ENCODE peak calls at places on chromosomes 16 and 17, in ten cellular contexts. S is esophagus squamous epithelium; F is CD4-positive, alpha-beta memory T cell; A is adrenal gland; N is GM23248; V is CD8-positive, alpha-beta memory T cell; R is PC-9; K is breast epithelium; P is body of pancreas; Q is Peyer's patch. E is an unnamed sample. For H3K9me3, the result is how much of the 10 kb centered on the place peaks cover.

GRCh38 chr17:17063546-17064122 is 21.4 kb downstream of the MPRIP start:
- DNase-seq in S (no peak), F (peak), A (peak), N (no peak), V (peak), R (peak), K (peak), P (peak), Q (peak), E (no peak)

GRCh38 chr17:40311575-40311974 is 2.6 kb downstream of the RARA start:
- DNase-seq in S (no peak), F (no peak), A (peak), N (peak), V (no peak), R (peak), K (peak), P (no peak), Q (peak), E (no peak)

GRCh38 chr16:24626251-24626650 is 86.9 kb downstream of the RBBP6 start:
- DNase-seq in S (no peak), F (no peak), A (no peak), N (peak), V (no peak), R (no peak), K (no peak), P (no peak), Q (no peak), E (no peak)

GRCh38 chr16:17359778-17360177 is 111.0 kb downstream of the XYLT1 start:
- DNase-seq in S (no peak), F (peak), A (no peak), N (peak), V (peak), R (no peak), K (no peak), P (no peak), Q (peak), E (no peak)

GRCh38 chr17:77609553-77610517 is 348.7 kb upstream of the TNRC6C start:
- DNase-seq in S (no peak), F (peak), A (peak), N (peak), V (peak), R (no peak), K (no peak), P (no peak), Q (peak), E (no peak)

GRCh38 chr16:29824589-29825144 is 4.4 kb downstream of the MVP start:
- DNase-seq in S (no peak), F (no peak), A (peak), N (peak), V (no peak), R (no peak), K (no peak), P (peak), Q (no peak), E (no peak)

GRCh38 chr16:4345439-4346204 is 5.5 kb downstream of the PAM16 start:
- DNase-seq in S (no peak), F (no peak), A (peak), N (no peak), V (no peak), R (no peak), K (no peak), P (peak), Q (no peak), E (no peak)

GRCh38 chr17:4796550-4796915 is 569 bp downstream of the PSMB6 start:
- DNase-seq in S (no peak), F (no peak), A (no peak), N (peak), V (no peak), R (peak), K (no peak), P (no peak), Q (no peak), E (no peak)

GRCh38 chr17:1957037-1957436 is 68.1 kb downstream of the RTN4RL1 start:
- DNase-seq in S (no peak), F (no peak), A (no peak), N (peak), V (no peak), R (no peak), K (no peak), P (peak), Q (no peak), E (no peak)

GRCh38 chr16:27226476-27226875 is 23.1 kb downstream of the KDM8 start:
- DNase-seq in S (no peak), F (no peak), A (no peak), N (no peak), V (no peak), R (no peak), K (peak), P (peak), Q (no peak), E (no peak)

GRCh38 chr17:62778990-62779681 is 29.0 kb downstream of the MARCHF10 start:
- DNase-seq in S (no peak), F (no peak), A (no peak), N (peak), V (no peak), R (peak), K (peak), P (peak), Q (peak), E (no peak)

GRCh38 chr17:58677204-58677880 is 14.5 kb downstream of the TEX14 start:
- DNase-seq in S (no peak), F (no peak), A (no peak), N (peak), V (no peak), R (no peak), K (no peak), P (no peak), Q (no peak), E (no peak)

GRCh38 chr17:74274060-74274702 is at the start of gene DNAI2:
- DNase-seq in S (no peak), F (peak), A (no peak), N (no peak), V (peak), R (no peak), K (no peak), P (peak), Q (peak), E (no peak)

GRCh38 chr17:38958756-38959155 is 8.4 kb downstream of the FBXO47 start:
- DNase-seq in S (no peak), F (no peak), A (no peak), N (peak), V (no peak), R (peak), K (no peak), P (no peak), Q (no peak), E (no peak)

GRCh38 chr17:47077576-47077975 is 98.5 kb upstream of the RPRML start:
- DNase-seq in S (no peak), F (no peak), A (no peak), N (peak), V (no peak), R (peak), K (no peak), P (no peak), Q (no peak), E (no peak)

GRCh38 chr17:39972271-39972670 is 8.3 kb upstream of the PSMD3 start:
- DNase-seq in S (no peak), F (no peak), A (no peak), N (peak), V (no peak), R (no peak), K (no peak), P (no peak), Q (no peak), E (no peak)

GRCh38 chr17:76888661-76889060 is 20.5 kb downstream of the MGAT5B start:
- DNase-seq in S (no peak), F (no peak), A (no peak), N (no peak), V (no peak), R (no peak), K (no peak), P (no peak), Q (no peak), E (no peak)

GRCh38 chr16:31087481-31087880 is 1.3 kb downstream of the PRSS53 start:
- DNase-seq in S (no peak), F (no peak), A (no peak), N (no peak), V (no peak), R (no peak), K (no peak), P (no peak), Q (no peak), E (no peak)

GRCh38 chr16:69314534-69314933 is 3.4 kb downstream of the VPS4A start:
- DNase-seq in S (no peak), F (no peak), A (no peak), N (no peak), V (no peak), R (no peak), K (no peak), P (no peak), Q (no peak), E (no peak)

GRCh38 chr17:68460715-68461114 is 3.4 kb upstream of the WIPI1 start:
- DNase-seq in S (no peak), F (peak), A (no peak), N (no peak), V (peak), R (no peak), K (no peak), P (no peak), Q (no peak), E (no peak)

GRCh38 chr17:27085517-27085916 is 208.4 kb upstream of the WSB1 start:
- DNase-seq in S (no peak), F (no peak), A (no peak), N (no peak), V (no peak), R (no peak), K (no peak), P (no peak), Q (no peak), E (no peak)

GRCh38 chr17:39183045-39183444 is 14.4 kb downstream of the CACNB1 start:
- DNase-seq in S (no peak), F (no peak), A (no peak), N (no peak), V (no peak), R (no peak), K (no peak), P (no peak), Q (no peak), E (no peak)

GRCh38 chr17:68600123-68600880 is 865 bp downstream of the FAM20A start:
- DNase-seq in S (no peak), F (no peak), A (no peak), N (peak), V (no peak), R (no peak), K (no peak), P (peak), Q (no peak), E (no peak)

GRCh38 chr17:77481476-77482374 is 341.0 kb downstream of the SEC14L1 start:
- DNase-seq in S (no peak), F (no peak), A (no peak), N (no peak), V (no peak), R (no peak), K (no peak), P (no peak), Q (no peak), E (no peak)

GRCh38 chr16:3149630-3150345 is 15.0 kb downstream of the ZNF213 start:
- DNase-seq in S (no peak), F (peak), A (peak), N (peak), V (no peak), R (peak), K (peak), P (peak), Q (peak), E (no peak)

GRCh38 chr17:49456172-49456965 is 38.7 kb upstream of the NGFR start:
- DNase-seq in S (no peak), F (no peak), A (no peak), N (peak), V (no peak), R (no peak), K (no peak), P (no peak), Q (no peak), E (no peak)

GRCh38 chr16:17605784-17606183 is 135.0 kb upstream of the XYLT1 start:
- DNase-seq in S (no peak), F (no peak), A (no peak), N (no peak), V (no peak), R (no peak), K (no peak), P (no peak), Q (no peak), E (no peak)

GRCh38 chr16:66903544-66904427 is 14.9 kb downstream of the CDH16 start:
- DNase-seq in S (no peak), F (no peak), A (no peak), N (no peak), V (no peak), R (no peak), K (no peak), P (no peak), Q (no peak), E (no peak)

GRCh38 chr16:8961811-8962390 is 1.8 kb downstream of the USP7 start:
- DNase-seq in S (no peak), F (no peak), A (no peak), N (no peak), V (no peak), R (peak), K (no peak), P (no peak), Q (no peak), E (no peak)

GRCh38 chr16:87945351-87946042 is 5.7 kb upstream of the BANP start:
- DNase-seq in S (no peak), F (no peak), A (peak), N (peak), V (no peak), R (peak), K (peak), P (peak), Q (peak), E (no peak)

GRCh38 chr17:41695954-41696720 is 7.5 kb downstream of the EIF1 start:
- DNase-seq in S (no peak), F (peak), A (peak), N (peak), V (peak), R (peak), K (no peak), P (peak), Q (peak), E (no peak)

GRCh38 chr17:34360571-34360970 is 2.5 kb downstream of the CCL1 start:
- DNase-seq in S (no peak), F (no peak), A (no peak), N (no peak), V (no peak), R (no peak), K (no peak), P (no peak), Q (no peak), E (no peak)

GRCh38 chr17:43334744-43335400 is 63.9 kb upstream of the ARL4D start:
- DNase-seq in S (no peak), F (no peak), A (no peak), N (no peak), V (no peak), R (no peak), K (no peak), P (no peak), Q (no peak), E (no peak)

GRCh38 chr17:43333438-43333943 is 65.3 kb upstream of the ARL4D start:
- DNase-seq in S (no peak), F (no peak), A (no peak), N (no peak), V (no peak), R (no peak), K (no peak), P (no peak), Q (no peak), E (no peak)

GRCh38 chr17:43330876-43331639 is 67.7 kb upstream of the ARL4D start:
- DNase-seq in S (no peak), F (no peak), A (no peak), N (no peak), V (no peak), R (no peak), K (no peak), P (no peak), Q (no peak), E (no peak)

GRCh38 chr17:43329183-43329582 is 69.6 kb upstream of the ARL4D start:
- DNase-seq in S (no peak), F (no peak), A (no peak), N (no peak), V (no peak), R (no peak), K (no peak), P (no peak), Q (no peak), E (no peak)

GRCh38 chr17:43332211-43332610 is 66.6 kb upstream of the ARL4D start:
- DNase-seq in S (no peak), F (no peak), A (no peak), N (no peak), V (no peak), R (no peak), K (no peak), P (no peak), Q (no peak), E (no peak)
- H3K27ac ChIP-seq in S (no peak), F (no peak), A (no peak), N (no peak), V (no peak), R (no peak), K (no peak), P (no peak), Q (no peak), E (no peak)

DNA sequence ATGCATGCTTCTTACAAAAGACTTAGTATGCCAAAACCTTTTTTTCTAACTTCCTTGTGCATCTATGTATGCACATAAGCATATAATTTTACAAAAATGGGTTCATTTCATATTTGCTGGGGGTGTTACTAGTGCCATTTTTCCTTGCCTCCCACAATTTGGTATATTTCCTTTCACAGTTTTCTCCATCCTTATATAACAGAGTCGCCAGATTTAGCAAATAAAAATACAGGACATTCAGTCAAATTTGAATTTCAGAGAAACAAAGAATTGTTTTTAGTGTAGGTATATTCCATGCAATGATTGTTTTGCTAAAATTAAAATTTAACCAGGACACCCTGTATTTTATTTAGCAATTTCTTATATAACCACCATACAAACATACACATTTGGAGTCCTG is 4.0 kb upstream of the FBXO39 start:
- DNase-seq in S (no peak), F (no peak), A (no peak), N (no peak), V (no peak), R (no peak), K (no peak), P (no peak), Q (no peak), E (no peak)
- H3K9me3 ChIP-seq in S (under half), F (under half), A (under half), N (under half), V (under half), R (under half), K (under half), P (under half), Q (under half), E (under half)

GRCh38 chr17:83178533-83179201 is 99.3 kb downstream of the METRNL start:
- DNase-seq in S (no peak), F (no peak), A (peak), N (no peak), V (no peak), R (no peak), K (peak), P (no peak), Q (no peak), E (no peak)

GRCh38 chr17:83180996-83181481 is 101.6 kb downstream of the METRNL start:
- DNase-seq in S (no peak), F (no peak), A (peak), N (peak), V (no peak), R (no peak), K (peak), P (no peak), Q (no peak), E (no peak)

GRCh38 chr17:83180264-83180995 is 101.0 kb downstream of the METRNL start:
- DNase-seq in S (no peak), F (no peak), A (peak), N (no peak), V (no peak), R (no peak), K (peak), P (no peak), Q (no peak), E (no peak)

GRCh38 chr17:83179378-83179777 is 100.0 kb downstream of the METRNL start:
- DNase-seq in S (no peak), F (no peak), A (peak), N (no peak), V (no peak), R (no peak), K (peak), P (no peak), Q (no peak), E (no peak)

GRCh38 chr17:83179811-83180210 is 100.4 kb downstream of the METRNL start:
- DNase-seq in S (no peak), F (no peak), A (peak), N (no peak), V (no peak), R (no peak), K (no peak), P (no peak), Q (no peak), E (no peak)
- H3K27ac ChIP-seq in S (no peak), F (no peak), A (no peak), N (no peak), V (no peak), R (no peak), K (peak), P (no peak), Q (no peak), E (no peak)

GRCh38 chr17:72618018-72618509 is 474.4 kb downstream of the SLC39A11 start:
- DNase-seq in S (no peak), F (peak), A (no peak), N (peak), V (no peak), R (peak), K (no peak), P (peak), Q (peak), E (no peak)
- H3K9me3 ChIP-seq in S (under half), F (under half), A (under half), N (under half), V (under half), R (under half), K (under half), P (under half), Q (under half), E (under half)

DNA sequence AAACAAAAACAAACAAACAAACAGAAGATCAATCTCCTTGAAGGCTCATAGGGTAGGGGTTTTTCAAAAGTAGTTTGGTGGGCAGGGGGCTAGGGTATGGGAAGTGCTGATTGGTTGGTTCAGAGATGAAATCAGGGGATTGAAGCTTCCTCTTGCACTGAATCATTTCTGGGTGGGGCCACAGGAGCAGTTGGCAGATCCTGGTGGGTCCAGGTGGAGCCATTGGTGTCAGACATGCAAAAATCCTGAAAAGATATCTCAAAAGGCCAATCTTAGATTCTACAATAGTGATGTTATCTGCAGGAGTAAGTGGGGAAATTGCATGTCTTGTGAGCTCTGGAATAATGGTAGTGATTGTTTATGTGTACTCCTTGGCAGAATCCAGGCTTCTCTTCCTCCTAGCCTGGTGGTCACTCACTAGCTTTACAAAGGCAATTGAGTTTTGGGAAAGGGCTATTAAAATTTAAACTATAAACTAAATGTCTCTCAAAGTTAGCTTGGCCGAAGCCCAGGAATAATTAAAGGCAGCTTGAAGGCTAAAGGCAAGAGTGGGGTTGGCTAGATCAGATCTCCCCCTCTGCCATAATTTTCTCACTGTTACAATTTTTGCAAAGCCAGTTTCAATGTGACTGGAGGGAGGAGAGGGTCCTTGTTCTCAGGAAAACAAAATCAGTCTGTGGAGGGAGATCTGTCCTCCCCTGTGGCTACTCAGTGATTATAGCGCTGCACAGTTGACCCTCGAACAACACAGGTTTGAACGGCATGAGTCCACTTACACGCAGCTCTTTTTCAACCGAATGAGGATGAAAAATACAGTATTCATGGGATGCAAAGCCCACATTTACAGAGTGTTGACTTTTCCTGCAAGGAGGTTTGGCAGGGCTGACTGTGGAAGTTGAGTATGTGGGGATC is 45.2 kb downstream of the RNF112 start:
- DNase-seq in S (no peak), F (no peak), A (no peak), N (no peak), V (no peak), R (no peak), K (no peak), P (no peak), Q (no peak), E (no peak)
- H3K27ac ChIP-seq in S (no peak), F (no peak), A (no peak), N (no peak), V (no peak), R (no peak), K (no peak), P (no peak), Q (no peak), E (no peak)

E was measured in iPS DF 6.9.